ENCODE peak calls at places on chromosomes 5 and 9, in four cellular contexts. One of them, this sample, is unnamed.

GRCh38 chr9:78972303-78973002 is 599.3 kb upstream of the TLE4 start:
- DNase-seq in fibroblast of pulmonary artery: no peak
- DNase-seq in GM23338: peak; percentile 70
- DNase-seq in heart left ventricle: no peak
- DNase-seq in this sample: peak; percentile 95

GRCh38 chr9:131049829-131050715 is 41.1 kb downstream of the LAMC3 start:
- DNase-seq in heart left ventricle: no peak
- DNase-seq in GM23338: no peak
- DNase-seq in fibroblast of pulmonary artery: no peak
- DNase-seq in this sample: no peak

GRCh38 chr9:122134822-122135528 is 24.6 kb downstream of the NDUFA8 start:
- DNase-seq in heart left ventricle: no peak
- DNase-seq in GM23338: peak; percentile 41
- DNase-seq in fibroblast of pulmonary artery: peak; percentile 33
- DNase-seq in this sample: no peak

GRCh38 chr9:99451121-99451606 is 229.1 kb downstream of the SEC61B start:
- DNase-seq in heart left ventricle: peak; percentile 69
- DNase-seq in GM23338: no peak
- DNase-seq in fibroblast of pulmonary artery: no peak
- DNase-seq in this sample: no peak

GRCh38 chr5:124906339-124907097 is 160.1 kb upstream of the ZNF608 start:
- DNase-seq in GM23338: peak; percentile 59
- DNase-seq in heart left ventricle: peak; percentile 81
- DNase-seq in fibroblast of pulmonary artery: peak; percentile 91
- DNase-seq in this sample: no peak

GRCh38 chr9:108475813-108476212 is 380.0 kb downstream of the ACTL7B start:
- DNase-seq in heart left ventricle: no peak
- DNase-seq in GM23338: no peak
- DNase-seq in fibroblast of pulmonary artery: no peak
- DNase-seq in this sample: no peak

GRCh38 chr5:9617191-9617590 is 13.0 kb downstream of the TAS2R1 start:
- DNase-seq in GM23338: no peak
- DNase-seq in fibroblast of pulmonary artery: no peak
- DNase-seq in heart left ventricle: no peak
- DNase-seq in this sample: no peak

GRCh38 chr9:71806916-71807315 is 38.6 kb upstream of the CEMIP2 start:
- DNase-seq in GM23338: peak; percentile 91
- DNase-seq in heart left ventricle: peak; percentile 60
- DNase-seq in fibroblast of pulmonary artery: peak; percentile 82
- DNase-seq in this sample: peak; percentile 59

GRCh38 chr5:76544268-76544926 is 78.8 kb downstream of the F2RL2 start:
- DNase-seq in GM23338: peak; percentile 78
- DNase-seq in heart left ventricle: no peak
- DNase-seq in fibroblast of pulmonary artery: peak; percentile 49
- DNase-seq in this sample: no peak

GRCh38 chr9:89498845-89499480 is 1.1 kb upstream of the SEMA4D start:
- DNase-seq in GM23338: no peak
- DNase-seq in fibroblast of pulmonary artery: no peak
- DNase-seq in heart left ventricle: no peak
- DNase-seq in this sample: no peak

GRCh38 chr9:91419222-91420191 is 4.1 kb downstream of the NFIL3 start:
- DNase-seq in heart left ventricle: peak; percentile 41
- DNase-seq in GM23338: no peak
- DNase-seq in fibroblast of pulmonary artery: peak; percentile 97
- DNase-seq in this sample: no peak

GRCh38 chr5:64331597-64332277 is 166.1 kb downstream of the RNF180 start:
- DNase-seq in GM23338: no peak
- DNase-seq in fibroblast of pulmonary artery: no peak
- DNase-seq in heart left ventricle: peak; percentile 82
- DNase-seq in this sample: no peak

GRCh38 chr5:138366556-138367382 is 14.3 kb downstream of the KDM3B start:
- DNase-seq in fibroblast of pulmonary artery: no peak
- DNase-seq in heart left ventricle: no peak
- DNase-seq in GM23338: no peak
- DNase-seq in this sample: no peak

GRCh38 chr5:168778536-168778935 is 199.4 kb upstream of the PANK3 start:
- DNase-seq in heart left ventricle: no peak
- DNase-seq in GM23338: no peak
- DNase-seq in fibroblast of pulmonary artery: no peak
- DNase-seq in this sample: no peak

GRCh38 chr5:72244862-72245371 is 75.1 kb downstream of the MRPS27 start:
- DNase-seq in heart left ventricle: no peak
- DNase-seq in GM23338: peak; percentile 67
- DNase-seq in fibroblast of pulmonary artery: peak; percentile 75
- DNase-seq in this sample: peak; percentile 8

GRCh38 chr5:8320244-8320643 is 451.3 kb downstream of the MTRR start:
- DNase-seq in fibroblast of pulmonary artery: no peak
- DNase-seq in GM23338: no peak
- DNase-seq in heart left ventricle: no peak
- DNase-seq in this sample: no peak

GRCh38 chr9:117178596-117179111 is 236.2 kb downstream of the ASTN2 start:
- DNase-seq in GM23338: no peak
- DNase-seq in fibroblast of pulmonary artery: no peak
- DNase-seq in heart left ventricle: no peak
- DNase-seq in this sample: no peak

GRCh38 chr5:17727212-17727611 is 93.0 kb downstream of the TAF11L14 start:
- DNase-seq in GM23338: no peak
- DNase-seq in fibroblast of pulmonary artery: no peak
- DNase-seq in heart left ventricle: no peak
- DNase-seq in this sample: peak; percentile 14

GRCh38 chr5:90170231-90170630 is 239.3 kb downstream of the CETN3 start:
- DNase-seq in heart left ventricle: no peak
- DNase-seq in fibroblast of pulmonary artery: no peak
- DNase-seq in GM23338: no peak
- DNase-seq in this sample: no peak

GRCh38 chr9:36214571-36214970 is 23.9 kb downstream of the CLTA start:
- DNase-seq in heart left ventricle: no peak
- DNase-seq in fibroblast of pulmonary artery: peak; percentile 74
- DNase-seq in GM23338: no peak
- DNase-seq in this sample: no peak

GRCh38 chr5:37836173-37837100 is 3.4 kb downstream of the GDNF start:
- DNase-seq in GM23338: peak; percentile 58
- DNase-seq in heart left ventricle: no peak
- DNase-seq in fibroblast of pulmonary artery: peak; percentile 16
- DNase-seq in this sample: no peak

GRCh38 chr9:133148351-133149129 is 15.2 kb downstream of the GBGT1 start:
- DNase-seq in heart left ventricle: peak; percentile 75
- DNase-seq in GM23338: peak; percentile 38
- DNase-seq in fibroblast of pulmonary artery: peak; percentile 30
- DNase-seq in this sample: no peak

GRCh38 chr5:142915840-142916424 is 145.8 kb downstream of the ARHGAP26 start:
- DNase-seq in GM23338: peak; percentile 89
- DNase-seq in fibroblast of pulmonary artery: peak; percentile 42
- DNase-seq in heart left ventricle: no peak
- DNase-seq in this sample: peak; percentile 6

GRCh38 chr5:54900906-54901725 is 84.3 kb downstream of the ESM1 start:
- DNase-seq in GM23338: no peak
- DNase-seq in fibroblast of pulmonary artery: peak; percentile 95
- DNase-seq in heart left ventricle: no peak
- DNase-seq in this sample: no peak

GRCh38 chr9:76203373-76203772 is 190.9 kb downstream of the RFK start:
- DNase-seq in heart left ventricle: no peak
- DNase-seq in fibroblast of pulmonary artery: peak; percentile 47
- DNase-seq in GM23338: no peak
- DNase-seq in this sample: no peak

GRCh38 chr5:95148453-95148852 is 136.4 kb downstream of the MCTP1 start:
- DNase-seq in heart left ventricle: no peak
- DNase-seq in GM23338: no peak
- DNase-seq in fibroblast of pulmonary artery: no peak
- DNase-seq in this sample: no peak